ENCODE peak calls at places on chromosomes 5 and 9, in eight cellular contexts. O is activated naive CD4-positive, alpha-beta T cell; N is T1000; Q is stimulated activated CD8-positive, alpha-beta memory T cell treated with anti-CD3 and anti-CD28 coated beads, Interleukin-4, amount 100 ng/mL, for 48 hours; I is activated CD4-positive, alpha-beta T cell treated with anti-CD3 and anti-CD28 coated beads, Interleukin-2, amount 50 U/mL, for 4 hours; U is stimulated activated CD4-positive, alpha-beta T cell treated with anti-CD3 and anti-CD28 coated beads, Interleukin-2, amount 100 ng/mL, for 48 hours; Z is endothelial cell; C is KG1. H is an unnamed sample.

GRCh38 chr5:133839721-133840120 is 128.7 kb downstream of the C5orf15 start:
- DNase-seq in O (no peak), N (no peak), Q (peak), I (no peak), U (no peak), Z (no peak), C (no peak), H (no peak)

GRCh38 chr5:103178167-103178566 is 58.1 kb downstream of the PPIP5K2 start:
- DNase-seq in O (no peak), N (no peak), Q (no peak), I (no peak), U (no peak), Z (no peak), C (no peak), H (no peak)

GRCh38 chr9:136703231-136703870 is 9.0 kb upstream of the DIPK1B start:
- DNase-seq in O (no peak), N (no peak), Q (no peak), I (no peak), U (no peak), Z (no peak), C (no peak), H (no peak)

GRCh38 chr5:172076783-172077244 is 70.4 kb upstream of the FBXW11 start:
- DNase-seq in O (no peak), N (no peak), Q (no peak), I (no peak), U (no peak), Z (no peak), C (no peak), H (no peak)

GRCh38 chr5:132233081-132233480 is 5.4 kb upstream of the P4HA2 start:
- DNase-seq in O (no peak), N (no peak), Q (no peak), I (no peak), U (no peak), Z (no peak), C (no peak), H (peak)

GRCh38 chr5:104053057-104053666 is 490.6 kb upstream of the NUDT12 start:
- DNase-seq in O (no peak), N (no peak), Q (no peak), I (no peak), U (no peak), Z (no peak), C (no peak), H (no peak)

GRCh38 chr9:105957830-105958229 is 263.5 kb downstream of the TMEM38B start:
- DNase-seq in O (no peak), N (no peak), Q (no peak), I (no peak), U (no peak), Z (no peak), C (no peak), H (no peak)

GRCh38 chr5:116442095-116442534 is 132.5 kb downstream of the SEMA6A start:
- DNase-seq in O (no peak), N (no peak), Q (no peak), I (no peak), U (no peak), Z (no peak), C (no peak), H (no peak)

GRCh38 chr9:78021692-78022091 is 9.9 kb downstream of the GNAQ start:
- DNase-seq in O (no peak), N (no peak), Q (no peak), I (no peak), U (no peak), Z (peak), C (no peak), H (peak)

GRCh38 chr5:140041492-140042421 is 1.3 kb downstream of the NRG2 start:
- DNase-seq in O (no peak), N (peak), Q (no peak), I (no peak), U (no peak), Z (peak), C (no peak), H (peak)

GRCh38 chr5:25119654-25120053 is 474.9 kb upstream of the CDH10 start:
- DNase-seq in O (no peak), N (no peak), Q (no peak), I (no peak), U (no peak), Z (no peak), C (peak), H (no peak)